ENCODE peak calls at places on chromosomes 11 and 22, in five cellular contexts. F is AG09319, V is NCI-H748 treated with DMSO at 0.1 percent for 48 hours, M is breast epithelium, A is RWPE1. T is an unnamed sample.

GRCh38 chr11:32358729-32359128 is 76.6 kb downstream of the WT1 start:
- DNase-seq in A (no peak), M (no peak), V (no peak), F (no peak), T (no peak)

GRCh38 chr11:78905756-78906155 is 331.1 kb upstream of the NARS2 start:
- DNase-seq in A (no peak), M (no peak), F (no peak), V (no peak), T (no peak)

GRCh38 chr22:19423906-19424500 is 7.5 kb downstream of the HIRA start:
- DNase-seq in F (no peak), V (no peak), M (no peak), A (no peak), T (no peak)

GRCh38 chr11:44766972-44767278 is 40.2 kb downstream of the TSPAN18 start:
- DNase-seq in A (no peak), F (no peak), M (no peak), V (no peak), T (no peak)

GRCh38 chr11:62546244-62546936 is at the start of gene AHNAK:
- DNase-seq in F (no peak), V (peak), A (peak), M (peak), T (no peak)

GRCh38 chr11:62400760-62401159 is 18.1 kb upstream of the SCGB1A1 start:
- DNase-seq in M (peak), A (no peak), F (peak), V (no peak), T (no peak)

GRCh38 chr22:30733081-30733680 is 38.5 kb downstream of the OSBP2 start:
- DNase-seq in M (no peak), V (no peak), F (no peak), A (no peak), T (no peak)

GRCh38 chr11:50037282-50037681 is 4.6 kb downstream of the OR4C45 start:
- DNase-seq in V (no peak), A (no peak), F (no peak), M (no peak), T (no peak)

GRCh38 chr11:65288706-65289536 is 25.7 kb upstream of the CDC42EP2 start:
- DNase-seq in A (no peak), F (peak), V (no peak), M (no peak), T (no peak)

GRCh38 chr11:45331839-45332485 is 45.8 kb upstream of the SYT13 start:
- DNase-seq in V (no peak), F (no peak), M (no peak), A (no peak), T (no peak)

GRCh38 chr22:28909375-28909774 is 26.0 kb downstream of the ZNRF3 start:
- DNase-seq in V (no peak), F (no peak), A (no peak), M (no peak), T (no peak)

GRCh38 chr11:78651923-78652602 is 77.4 kb upstream of the NARS2 start:
- DNase-seq in F (no peak), V (no peak), A (no peak), M (peak), T (no peak)